ENCODE peak calls at places on chromosomes 5 and 9, in four cellular contexts. L is K562, K is GM12878, H is H1. Z is an unnamed sample. For H3K4me1, the result is how much of the 10 kb centered on the place peaks cover.

GRCh38 chr5:61332891-61333350 is 863 bp downstream of the ZSWIM6 start:
- DNase-seq in L (peak), K (no peak), H (no peak), Z (no peak)

GRCh38 chr5:176803943-176804498 is 6.3 kb upstream of the UNC5A start:
- DNase-seq in L (peak), K (no peak), H (no peak), Z (no peak)

GRCh38 chr5:61805101-61805500 is 473.0 kb downstream of the ZSWIM6 start:
- DNase-seq in L (no peak), K (no peak), H (no peak), Z (no peak)

GRCh38 chr5:180135128-180135955 is 63.8 kb upstream of the RNF130 start:
- DNase-seq in L (no peak), K (no peak), H (no peak), Z (peak)

GRCh38 chr9:107024193-107024592 is 161.2 kb downstream of the ZNF462 start:
- DNase-seq in L (no peak), K (peak), H (no peak), Z (no peak)

GRCh38 chr5:98524796-98525195 is 248.7 kb upstream of the RGMB start:
- DNase-seq in L (no peak), K (no peak), H (no peak), Z (no peak)

GRCh38 chr9:123157216-123157615 is 111.2 kb downstream of the STRBP start:
- DNase-seq in L (no peak), K (no peak), H (no peak), Z (no peak)

GRCh38 chr5:2574155-2574554 is 177.3 kb downstream of the IRX2 start:
- DNase-seq in L (no peak), K (no peak), H (no peak), Z (no peak)

GRCh38 chr5:150058480-150059126 is 27.8 kb downstream of the CSF1R start:
- DNase-seq in L (peak), K (no peak), H (no peak), Z (no peak)

GRCh38 chr9:134938346-134939079 is 20.8 kb upstream of the FCN1 start:
- DNase-seq in L (no peak), K (no peak), H (no peak), Z (no peak)

GRCh38 chr9:90287567-90288274 is 354.9 kb downstream of the DIRAS2 start:
- DNase-seq in L (no peak), K (peak), H (no peak), Z (no peak)

GRCh38 chr9:96138616-96139015 is 163.4 kb downstream of the HSD17B3 start:
- DNase-seq in L (no peak), K (no peak), H (no peak), Z (no peak)
- H3K4me1 ChIP-seq in L (under half), K (under half), H (under half), Z (under half)

GRCh38 chr9:130172161-130172857 is at the start of gene NCS1:
- DNase-seq in L (peak), K (no peak), H (no peak), Z (peak)
- TF ChIP-seq ATF3 in L (no peak), K (no peak), H (no peak), Z (no peak)

DNA sequence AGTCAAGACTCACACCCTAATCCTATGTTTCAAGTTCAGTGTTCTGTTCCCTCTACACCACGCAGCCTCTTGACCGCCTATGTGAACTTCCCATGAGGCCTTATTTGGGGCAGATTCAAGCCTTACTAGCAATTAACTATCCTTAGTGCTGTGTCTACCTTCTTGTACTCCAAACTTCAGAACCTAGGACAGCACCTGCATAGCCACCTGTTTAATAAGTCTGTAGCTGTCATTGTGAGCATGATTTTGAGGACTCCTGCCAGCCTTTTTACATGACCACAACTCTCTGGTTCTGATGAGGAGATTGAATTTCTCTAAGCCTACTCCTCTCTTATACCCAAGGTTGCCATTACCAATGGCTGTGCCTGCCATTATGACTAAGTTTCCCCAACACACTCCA is 50.8 kb upstream of the PCSK1 start:
- DNase-seq in L (peak), K (no peak), H (no peak), Z (peak)
- TF ChIP-seq SIN3A in L (no peak), K (no peak), H (peak), Z (no peak)

DNA sequence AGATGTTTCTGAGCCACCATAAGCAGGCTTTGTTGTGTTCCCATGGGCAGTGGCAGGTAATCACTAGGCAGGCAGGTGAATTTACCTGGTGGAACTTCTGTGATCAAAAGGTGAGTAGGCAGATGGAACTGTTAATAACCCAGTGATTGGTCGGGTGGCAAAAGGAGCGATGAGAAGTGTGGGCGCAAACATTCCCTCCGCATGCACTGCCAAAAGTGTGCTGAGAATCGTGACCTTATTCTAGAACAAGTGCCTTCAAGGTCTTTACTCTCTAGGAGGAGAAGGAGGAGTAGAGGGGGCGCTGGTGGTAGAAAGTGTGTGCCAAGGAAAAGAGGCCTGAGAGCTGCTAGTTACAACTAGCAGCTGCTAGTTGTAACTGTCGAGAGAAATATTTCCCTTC is 3.3 kb downstream of the OTULINL start:
- DNase-seq in L (no peak), K (no peak), H (no peak), Z (no peak)
- H3K4me1 ChIP-seq in L (under half), K (under half), H (under half), Z (under half)

DNA sequence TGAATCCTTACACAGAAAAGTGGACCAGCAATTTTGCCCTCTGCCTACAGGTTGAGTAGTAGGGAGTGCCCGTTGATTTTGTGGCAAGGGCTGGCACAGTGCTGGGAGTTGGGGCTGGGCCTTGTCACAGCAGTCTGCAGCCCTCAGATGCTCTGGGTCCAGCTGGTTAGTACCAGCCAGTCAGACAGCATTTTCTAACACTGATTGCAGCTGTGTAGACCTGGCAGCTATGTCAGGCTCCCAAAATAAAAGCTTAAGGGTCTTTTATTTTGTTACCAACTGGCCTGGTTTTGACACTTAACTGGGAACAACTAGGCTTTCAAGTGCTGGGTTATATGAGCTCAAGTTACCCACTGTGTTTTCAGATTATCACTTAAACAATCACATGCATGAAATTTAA is 57.7 kb downstream of the MAT2B start:
- DNase-seq in L (no peak), K (no peak), H (no peak), Z (no peak)
- TF ChIP-seq ATF3 in L (no peak), K (no peak), H (no peak), Z (no peak)

DNA sequence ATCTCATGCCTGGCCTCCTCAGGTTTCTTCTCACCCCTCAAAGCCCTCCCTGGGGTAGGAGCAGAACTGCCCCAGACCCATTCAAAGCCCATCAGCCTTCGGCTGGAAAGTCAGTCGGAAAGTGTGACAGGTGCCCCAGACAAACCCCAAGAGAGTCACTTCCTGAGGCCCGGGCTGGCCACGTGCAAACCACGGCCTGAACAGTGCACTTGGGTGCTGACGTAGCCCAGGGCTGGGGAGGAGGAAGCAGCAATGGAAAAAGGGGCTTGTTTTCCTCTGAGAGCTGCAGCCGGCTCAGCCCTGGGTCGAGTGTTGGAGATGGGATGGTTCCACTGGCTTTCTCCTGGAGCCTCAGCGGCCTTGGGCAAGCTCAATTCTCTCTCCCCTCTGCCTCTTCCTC is 6.0 kb upstream of the EGR1 start:
- DNase-seq in L (no peak), K (no peak), H (no peak), Z (no peak)
- TF ChIP-seq SIN3A in L (no peak), K (no peak), H (no peak), Z (no peak)

GRCh38 chr5:132417889-132418432 is 48.5 kb downstream of the SLC22A5 start:
- DNase-seq in L (no peak), K (no peak), H (no peak), Z (no peak)
- H3K4me1 ChIP-seq in L (under half), K (half or more), H (under half), Z (half or more)

DNA sequence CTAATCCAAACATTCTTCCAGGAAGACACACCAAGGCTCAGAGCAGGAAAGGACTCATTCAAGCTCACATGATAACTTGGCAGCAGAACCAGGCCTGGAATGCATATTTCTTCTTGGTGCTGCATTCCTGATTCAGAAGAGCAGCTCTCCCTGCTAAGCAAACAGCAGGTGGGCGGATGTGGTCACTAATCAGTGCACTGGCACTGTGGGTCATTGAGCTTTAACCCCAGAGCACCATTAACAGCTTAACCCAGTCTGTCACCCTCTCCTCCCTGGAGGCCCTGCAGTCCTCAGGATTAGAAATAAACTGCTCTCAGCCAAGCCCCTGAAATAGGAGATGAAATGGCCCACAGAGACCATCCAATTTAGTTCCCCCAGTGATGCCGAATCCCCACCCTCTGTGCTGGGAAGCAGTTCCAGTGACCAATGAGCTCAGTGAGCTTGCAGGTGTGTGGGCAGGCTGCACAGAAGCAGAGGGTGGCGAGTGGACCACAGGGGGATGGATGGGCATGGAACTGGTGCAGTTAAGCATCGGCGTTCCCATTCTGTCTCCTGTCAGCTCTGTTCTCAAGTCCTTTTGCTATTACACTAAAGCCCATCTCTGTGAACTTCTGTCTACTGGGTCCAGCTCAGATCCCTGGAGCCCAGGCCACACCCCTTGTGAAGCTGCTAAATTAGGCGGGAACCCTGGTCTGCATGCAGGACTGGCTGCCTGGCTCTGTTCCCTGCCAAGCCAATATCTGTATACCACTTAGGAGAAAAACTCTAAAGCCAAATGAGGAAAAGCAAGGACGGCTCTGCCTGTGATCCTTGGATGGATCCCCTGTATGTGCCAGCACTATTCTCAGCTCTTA is 16.6 kb upstream of the MEGF9 start:
- DNase-seq in L (no peak), K (no peak), H (no peak), Z (no peak)
- TF ChIP-seq ATF3 in L (no peak), K (no peak), H (no peak), Z (no peak)